ENCODE peak calls at places on chromosomes 13 and 19, in nine cellular contexts. One of them, this sample, is unnamed.

GRCh38 chr19:2867025-2867991 is at the start of gene ZNF556:
- DNase-seq in HCT116: peak; percentile 16
- DNase-seq in fibroblast of lung: no peak
- DNase-seq in H1: no peak
- DNase-seq in PC-3: peak; percentile 25
- DNase-seq in H9: no peak
- DNase-seq in mammary epithelial cell: no peak
- DNase-seq in keratinocyte: no peak
- DNase-seq in neural progenitor cell: no peak
- DNase-seq in this sample: peak; percentile 87

GRCh38 chr13:113123226-113124150 is 889 bp downstream of the F10 start:
- DNase-seq in HCT116: no peak
- DNase-seq in fibroblast of lung: no peak
- DNase-seq in H1: no peak
- DNase-seq in PC-3: no peak
- DNase-seq in H9: peak; percentile 41
- DNase-seq in mammary epithelial cell: no peak
- DNase-seq in keratinocyte: no peak
- DNase-seq in neural progenitor cell: no peak
- DNase-seq in this sample: peak; percentile 61

GRCh38 chr19:8504171-8504570 is 1.7 kb upstream of the PRAM1 start:
- DNase-seq in HCT116: no peak
- DNase-seq in fibroblast of lung: no peak
- DNase-seq in H1: no peak
- DNase-seq in PC-3: no peak
- DNase-seq in H9: no peak
- DNase-seq in mammary epithelial cell: no peak
- DNase-seq in keratinocyte: no peak
- DNase-seq in neural progenitor cell: no peak
- DNase-seq in this sample: no peak

GRCh38 chr19:44539236-44539819 is 9.9 kb upstream of the CEACAM20 start:
- DNase-seq in HCT116: no peak
- DNase-seq in fibroblast of lung: no peak
- DNase-seq in H1: no peak
- DNase-seq in PC-3: peak; percentile 18
- DNase-seq in H9: no peak
- DNase-seq in mammary epithelial cell: peak; percentile 52
- DNase-seq in keratinocyte: peak; percentile 32
- DNase-seq in neural progenitor cell: no peak
- DNase-seq in this sample: no peak

GRCh38 chr19:38321646-38322323 is 2.1 kb downstream of the KCNK6 start:
- DNase-seq in HCT116: no peak
- DNase-seq in fibroblast of lung: peak; percentile 46
- DNase-seq in H1: no peak
- DNase-seq in PC-3: no peak
- DNase-seq in H9: no peak
- DNase-seq in mammary epithelial cell: peak; percentile 88
- DNase-seq in keratinocyte: no peak
- DNase-seq in neural progenitor cell: peak; percentile 22
- DNase-seq in this sample: no peak

GRCh38 chr19:19626516-19627441 is 1.2 kb downstream of the LPAR2 start:
- DNase-seq in HCT116: no peak
- DNase-seq in fibroblast of lung: no peak
- DNase-seq in H1: no peak
- DNase-seq in PC-3: no peak
- DNase-seq in H9: no peak
- DNase-seq in mammary epithelial cell: no peak
- DNase-seq in keratinocyte: no peak
- DNase-seq in neural progenitor cell: peak; percentile 14
- DNase-seq in this sample: no peak

GRCh38 chr13:24063281-24063851 is 97.2 kb upstream of the SPATA13 start:
- DNase-seq in HCT116: no peak
- DNase-seq in fibroblast of lung: peak; percentile 48
- DNase-seq in H1: no peak
- DNase-seq in PC-3: no peak
- DNase-seq in H9: no peak
- DNase-seq in mammary epithelial cell: no peak
- DNase-seq in keratinocyte: no peak
- DNase-seq in neural progenitor cell: no peak
- DNase-seq in this sample: no peak

GRCh38 chr19:51701468-51702100 is 8.5 kb downstream of the SPACA6 start:
- DNase-seq in HCT116: no peak
- DNase-seq in fibroblast of lung: no peak
- DNase-seq in H1: no peak
- DNase-seq in PC-3: no peak
- DNase-seq in H9: no peak
- DNase-seq in mammary epithelial cell: no peak
- DNase-seq in keratinocyte: no peak
- DNase-seq in neural progenitor cell: no peak
- DNase-seq in this sample: no peak

GRCh38 chr13:56902276-56902675 is 238.4 kb upstream of the PRR20A start:
- DNase-seq in HCT116: no peak
- DNase-seq in fibroblast of lung: no peak
- DNase-seq in H1: no peak
- DNase-seq in PC-3: no peak
- DNase-seq in H9: no peak
- DNase-seq in mammary epithelial cell: no peak
- DNase-seq in keratinocyte: no peak
- DNase-seq in neural progenitor cell: no peak
- DNase-seq in this sample: no peak

GRCh38 chr19:31745731-31746130 is 396.5 kb upstream of the TSHZ3 start:
- DNase-seq in HCT116: no peak
- DNase-seq in fibroblast of lung: no peak
- DNase-seq in H1: no peak
- DNase-seq in PC-3: no peak
- DNase-seq in H9: no peak
- DNase-seq in mammary epithelial cell: no peak
- DNase-seq in keratinocyte: no peak
- DNase-seq in neural progenitor cell: no peak
- DNase-seq in this sample: no peak

GRCh38 chr13:107650081-107650701 is 565.1 kb downstream of the LIG4 start:
- DNase-seq in HCT116: peak; percentile 6
- DNase-seq in fibroblast of lung: peak; percentile 50
- DNase-seq in H1: peak; percentile 47
- DNase-seq in PC-3: peak; percentile 61
- DNase-seq in H9: peak; percentile 78
- DNase-seq in mammary epithelial cell: peak; percentile 1
- DNase-seq in keratinocyte: no peak
- DNase-seq in neural progenitor cell: peak; percentile 85
- DNase-seq in this sample: peak; percentile 82

GRCh38 chr19:15166700-15167099 is 34.1 kb downstream of the NOTCH3 start:
- DNase-seq in HCT116: no peak
- DNase-seq in fibroblast of lung: no peak
- DNase-seq in H1: no peak
- DNase-seq in PC-3: no peak
- DNase-seq in H9: no peak
- DNase-seq in mammary epithelial cell: no peak
- DNase-seq in keratinocyte: no peak
- DNase-seq in neural progenitor cell: no peak
- DNase-seq in this sample: no peak

GRCh38 chr19:48372904-48373303 is 8.7 kb downstream of the SYNGR4 start:
- DNase-seq in HCT116: no peak
- DNase-seq in fibroblast of lung: peak; percentile 10
- DNase-seq in H1: no peak
- DNase-seq in PC-3: peak; percentile 88
- DNase-seq in H9: no peak
- DNase-seq in mammary epithelial cell: peak; percentile 46
- DNase-seq in keratinocyte: no peak
- DNase-seq in neural progenitor cell: no peak
- DNase-seq in this sample: no peak

GRCh38 chr13:48233097-48233885 is at the start of gene ITM2B:
- DNase-seq in HCT116: peak; percentile 13
- DNase-seq in fibroblast of lung: peak; percentile 72
- DNase-seq in H1: no peak
- DNase-seq in PC-3: peak; percentile 52
- DNase-seq in H9: peak; percentile 80
- DNase-seq in mammary epithelial cell: peak; percentile 64
- DNase-seq in keratinocyte: no peak
- DNase-seq in neural progenitor cell: peak; percentile 91
- DNase-seq in this sample: peak; percentile 87

GRCh38 chr13:39253774-39254173 is 215.5 kb downstream of the NHLRC3 start:
- DNase-seq in HCT116: no peak
- DNase-seq in fibroblast of lung: peak; percentile 16
- DNase-seq in H1: no peak
- DNase-seq in PC-3: no peak
- DNase-seq in H9: no peak
- DNase-seq in mammary epithelial cell: no peak
- DNase-seq in keratinocyte: no peak
- DNase-seq in neural progenitor cell: no peak
- DNase-seq in this sample: peak; percentile 27

GRCh38 chr13:45339867-45340266 is 1.1 kb downstream of the TPT1 start:
- DNase-seq in HCT116: no peak
- DNase-seq in fibroblast of lung: no peak
- DNase-seq in H1: no peak
- DNase-seq in PC-3: no peak
- DNase-seq in H9: no peak
- DNase-seq in mammary epithelial cell: no peak
- DNase-seq in keratinocyte: no peak
- DNase-seq in neural progenitor cell: no peak
- DNase-seq in this sample: no peak

GRCh38 chr13:50531917-50532899 is 311.3 kb downstream of the DLEU7 start:
- DNase-seq in HCT116: peak; percentile 10
- DNase-seq in fibroblast of lung: peak; percentile 53
- DNase-seq in H1: no peak
- DNase-seq in PC-3: peak; percentile 55
- DNase-seq in H9: no peak
- DNase-seq in mammary epithelial cell: no peak
- DNase-seq in keratinocyte: no peak
- DNase-seq in neural progenitor cell: no peak
- DNase-seq in this sample: peak; percentile 65

GRCh38 chr13:32019612-32020233 is 11.9 kb upstream of the FRY start:
- DNase-seq in HCT116: peak; percentile 37
- DNase-seq in fibroblast of lung: peak; percentile 63
- DNase-seq in H1: no peak
- DNase-seq in PC-3: peak; percentile 49
- DNase-seq in H9: peak; percentile 59
- DNase-seq in mammary epithelial cell: peak; percentile 30
- DNase-seq in keratinocyte: no peak
- DNase-seq in neural progenitor cell: peak; percentile 76
- DNase-seq in this sample: peak; percentile 76

GRCh38 chr13:64993514-64994164 is 2236.5 kb downstream of the PCDH9 start:
- DNase-seq in HCT116: no peak
- DNase-seq in fibroblast of lung: no peak
- DNase-seq in H1: no peak
- DNase-seq in PC-3: no peak
- DNase-seq in H9: no peak
- DNase-seq in mammary epithelial cell: no peak
- DNase-seq in keratinocyte: no peak
- DNase-seq in neural progenitor cell: no peak
- DNase-seq in this sample: peak; percentile 86

GRCh38 chr19:35894342-35894741 is 6.0 kb downstream of the NFKBID start:
- DNase-seq in HCT116: no peak
- DNase-seq in fibroblast of lung: no peak
- DNase-seq in H1: no peak
- DNase-seq in PC-3: no peak
- DNase-seq in H9: no peak
- DNase-seq in mammary epithelial cell: no peak
- DNase-seq in keratinocyte: no peak
- DNase-seq in neural progenitor cell: no peak
- DNase-seq in this sample: no peak
- H4K20me1 ChIP-seq in HCT116: no peaks in the 10 kb centered on the region
- H4K20me1 ChIP-seq in fibroblast of lung: no peaks in the 10 kb centered on the region
- H4K20me1 ChIP-seq in H1: peaks cover 2% of the 10 kb centered on the region
- H4K20me1 ChIP-seq in PC-3: no peaks in the 10 kb centered on the region
- H4K20me1 ChIP-seq in H9: no peaks in the 10 kb centered on the region
- H4K20me1 ChIP-seq in mammary epithelial cell: no peaks in the 10 kb centered on the region
- H4K20me1 ChIP-seq in keratinocyte: no peaks in the 10 kb centered on the region
- H4K20me1 ChIP-seq in neural progenitor cell: no peaks in the 10 kb centered on the region
- H4K20me1 ChIP-seq in this sample: no peaks in the 10 kb centered on the region

GRCh38 chr19:13017306-13018036 is 22.2 kb downstream of the NFIX start:
- DNase-seq in HCT116: no peak
- DNase-seq in fibroblast of lung: no peak
- DNase-seq in H1: no peak
- DNase-seq in PC-3: peak; percentile 70
- DNase-seq in H9: peak; percentile 54
- DNase-seq in mammary epithelial cell: peak; percentile 43
- DNase-seq in keratinocyte: no peak
- DNase-seq in neural progenitor cell: no peak
- DNase-seq in this sample: no peak

GRCh38 chr19:13018037-13018914 is 23.0 kb downstream of the NFIX start:
- DNase-seq in HCT116: no peak
- DNase-seq in fibroblast of lung: peak; percentile 80
- DNase-seq in H1: no peak
- DNase-seq in PC-3: peak; percentile 58
- DNase-seq in H9: peak; percentile 55
- DNase-seq in mammary epithelial cell: peak; percentile 60
- DNase-seq in keratinocyte: no peak
- DNase-seq in neural progenitor cell: peak; percentile 64
- DNase-seq in this sample: no peak

GRCh38 chr19:13022111-13022858 is 27.0 kb downstream of the NFIX start:
- DNase-seq in HCT116: no peak
- DNase-seq in fibroblast of lung: peak; percentile 70
- DNase-seq in H1: no peak
- DNase-seq in PC-3: no peak
- DNase-seq in H9: no peak
- DNase-seq in mammary epithelial cell: peak; percentile 36
- DNase-seq in keratinocyte: no peak
- DNase-seq in neural progenitor cell: no peak
- DNase-seq in this sample: no peak

GRCh38 chr19:13019330-13019729 is 24.1 kb downstream of the NFIX start:
- DNase-seq in HCT116: no peak
- DNase-seq in fibroblast of lung: no peak
- DNase-seq in H1: no peak
- DNase-seq in PC-3: no peak
- DNase-seq in H9: no peak
- DNase-seq in mammary epithelial cell: no peak
- DNase-seq in keratinocyte: no peak
- DNase-seq in neural progenitor cell: no peak
- DNase-seq in this sample: no peak

GRCh38 chr19:13020002-13020414 is 24.7 kb downstream of the NFIX start:
- DNase-seq in HCT116: no peak
- DNase-seq in fibroblast of lung: peak; percentile 75
- DNase-seq in H1: peak; percentile 75
- DNase-seq in PC-3: peak; percentile 51
- DNase-seq in H9: peak; percentile 88
- DNase-seq in mammary epithelial cell: peak; percentile 72
- DNase-seq in keratinocyte: no peak
- DNase-seq in neural progenitor cell: peak; percentile 80
- DNase-seq in this sample: no peak
- H3K9ac ChIP-seq in HCT116: no peak overlapping the region
- H3K9ac ChIP-seq in fibroblast of lung: no peak overlapping the region
- H3K9ac ChIP-seq in H1: no peak overlapping the region
- H3K9ac ChIP-seq in PC-3: no peak overlapping the region
- H3K9ac ChIP-seq in H9: no peak overlapping the region
- H3K9ac ChIP-seq in mammary epithelial cell: peak overlapping the region; percentile 9
- H3K9ac ChIP-seq in keratinocyte: peak overlapping the region; percentile 24
- H3K9ac ChIP-seq in neural progenitor cell: no peak overlapping the region
- H3K9ac ChIP-seq in this sample: no peak overlapping the region

GRCh38 chr13:30619731-30620130 is 2.0 kb downstream of the USPL1 start:
- DNase-seq in HCT116: no peak
- DNase-seq in fibroblast of lung: no peak
- DNase-seq in H1: no peak
- DNase-seq in PC-3: peak; percentile 10
- DNase-seq in H9: no peak
- DNase-seq in mammary epithelial cell: no peak
- DNase-seq in keratinocyte: no peak
- DNase-seq in neural progenitor cell: no peak
- DNase-seq in this sample: no peak
- H4K20me1 ChIP-seq in HCT116: peaks cover 13% of the 10 kb centered on the region
- H4K20me1 ChIP-seq in fibroblast of lung: no peaks in the 10 kb centered on the region
- H4K20me1 ChIP-seq in H1: peaks cover 8% of the 10 kb centered on the region
- H4K20me1 ChIP-seq in PC-3: peaks cover 12% of the 10 kb centered on the region
- H4K20me1 ChIP-seq in H9: no peaks in the 10 kb centered on the region
- H4K20me1 ChIP-seq in mammary epithelial cell: no peaks in the 10 kb centered on the region
- H4K20me1 ChIP-seq in keratinocyte: peaks cover 2% of the 10 kb centered on the region
- H4K20me1 ChIP-seq in neural progenitor cell: peaks cover 33% of the 10 kb centered on the region
- H4K20me1 ChIP-seq in this sample: peaks cover 18% of the 10 kb centered on the region

GRCh38 chr19:36771275-36772231 is 1.1 kb downstream of the ZNF850 start:
- DNase-seq in HCT116: no peak
- DNase-seq in fibroblast of lung: peak; percentile 94
- DNase-seq in H1: peak; percentile 85
- DNase-seq in PC-3: peak; percentile 11
- DNase-seq in H9: peak; percentile 84
- DNase-seq in mammary epithelial cell: peak; percentile 67
- DNase-seq in keratinocyte: no peak
- DNase-seq in neural progenitor cell: peak; percentile 71
- DNase-seq in this sample: no peak
- H3K9ac ChIP-seq in HCT116: no peak overlapping the region
- H3K9ac ChIP-seq in fibroblast of lung: peak overlapping the region; percentile 42
- H3K9ac ChIP-seq in H1: no peak overlapping the region
- H3K9ac ChIP-seq in PC-3: peak overlapping the region; percentile 74
- H3K9ac ChIP-seq in H9: peak overlapping the region; percentile 99
- H3K9ac ChIP-seq in mammary epithelial cell: no peak overlapping the region
- H3K9ac ChIP-seq in keratinocyte: peak overlapping the region; percentile 79
- H3K9ac ChIP-seq in neural progenitor cell: peak overlapping the region; percentile 87
- H3K9ac ChIP-seq in this sample: peak overlapping the region; percentile 87